ENCODE peak calls at places on chromosomes 1 and 21, in five cellular contexts. R is uterus, B is A549, G is esophagus squamous epithelium, I is IMR-90. J is an unnamed sample.

GRCh38 chr1:165235158-165235776 is 121.2 kb downstream of the LMX1A start:
- DNase-seq in B (no peak), I (no peak), R (no peak), G (no peak), J (no peak)

GRCh38 chr1:163335216-163335615 is 13.5 kb downstream of the NUF2 start:
- DNase-seq in G (no peak), I (no peak), R (no peak), B (no peak), J (no peak)

GRCh38 chr1:58539553-58539952 is 7.0 kb downstream of the OMA1 start:
- DNase-seq in G (no peak), R (no peak), I (peak), B (no peak), J (no peak)

GRCh38 chr1:226821719-226822085 is 48.7 kb upstream of the PSEN2 start:
- DNase-seq in R (no peak), G (no peak), B (no peak), I (peak), J (no peak)

GRCh38 chr1:91501527-91501859 is 842 bp downstream of the CDC7 start:
- DNase-seq in R (no peak), G (no peak), B (no peak), I (peak), J (peak)

GRCh38 chr1:168320805-168321577 is 40.3 kb downstream of the TBX19 start:
- DNase-seq in G (no peak), I (peak), R (peak), B (peak), J (peak)

GRCh38 chr1:94335950-94336349 is 82.2 kb upstream of the ABCD3 start:
- DNase-seq in R (peak), I (peak), G (peak), B (peak), J (peak)

GRCh38 chr1:163068716-163069115 is 445 bp upstream of the RGS4 start:
- DNase-seq in I (peak), G (no peak), R (peak), B (no peak), J (no peak)

GRCh38 chr1:223707270-223708000 is 4.9 kb upstream of the CAPN2 start:
- DNase-seq in I (peak), B (peak), R (peak), G (no peak), J (no peak)

GRCh38 chr21:36381841-36382589 is 3.2 kb upstream of the CHAF1B start:
- DNase-seq in R (no peak), B (no peak), I (peak), G (no peak), J (no peak)

GRCh38 chr1:62142550-62142949 is 52.1 kb upstream of the L1TD1 start:
- DNase-seq in R (no peak), I (no peak), B (no peak), G (no peak), J (no peak)

GRCh38 chr21:24514081-24514733 is 1093.1 kb downstream of the MRPL39 start:
- DNase-seq in R (no peak), B (peak), I (peak), G (no peak), J (no peak)

GRCh38 chr1:52678961-52679897 is 18.9 kb downstream of the COA7 start:
- DNase-seq in G (no peak), I (no peak), R (no peak), B (no peak), J (no peak)

GRCh38 chr1:53316742-53317650 is 10.9 kb downstream of the LRP8 start:
- DNase-seq in B (no peak), I (no peak), R (no peak), G (no peak), J (no peak)

GRCh38 chr1:29706936-29707335 is 470.6 kb downstream of the PTPRU start:
- DNase-seq in R (no peak), G (no peak), I (peak), B (peak), J (peak)

GRCh38 chr1:151970128-151970527 is 23.5 kb downstream of the S100A10 start:
- DNase-seq in R (no peak), I (no peak), G (no peak), B (no peak), J (no peak)

GRCh38 chr21:14923468-14923867 is 141.3 kb downstream of the NRIP1 start:
- DNase-seq in B (no peak), G (no peak), R (no peak), I (peak), J (no peak)

GRCh38 chr1:206002160-206002559 is 1.0 kb downstream of the RAB7B start:
- DNase-seq in B (no peak), R (no peak), I (no peak), G (no peak), J (no peak)

GRCh38 chr21:39818557-39818956 is 48.7 kb upstream of the PCP4 start:
- DNase-seq in B (no peak), R (no peak), G (no peak), I (no peak), J (no peak)

GRCh38 chr1:9671377-9672140 is 20.0 kb downstream of the PIK3CD start:
- DNase-seq in B (peak), G (no peak), R (no peak), I (peak), J (no peak)

GRCh38 chr1:215539803-215540575 is 27.1 kb upstream of the KCTD3 start:
- DNase-seq in R (no peak), I (peak), B (no peak), G (no peak), J (no peak)

GRCh38 chr1:38026592-38027200 is 14.2 kb downstream of the UTP11 start:
- DNase-seq in G (no peak), B (peak), R (no peak), I (peak), J (peak)

GRCh38 chr1:247290576-247290975 is 34.7 kb downstream of the VN1R5 start:
- DNase-seq in G (no peak), I (no peak), B (no peak), R (no peak), J (no peak)

GRCh38 chr1:199719156-199719842 is 308.2 kb upstream of the NR5A2 start:
- DNase-seq in I (no peak), G (no peak), B (no peak), R (no peak), J (no peak)

GRCh38 chr1:232369451-232369850 is 260.5 kb downstream of the SIPA1L2 start:
- DNase-seq in I (no peak), R (no peak), B (no peak), G (no peak), J (no peak)

GRCh38 chr1:116218922-116219321 is 107.7 kb downstream of the MAB21L3 start:
- DNase-seq in G (no peak), R (no peak), B (peak), I (no peak), J (no peak)

GRCh38 chr1:98420376-98421097 is 241.0 kb upstream of the SNX7 start:
- DNase-seq in I (peak), B (no peak), R (no peak), G (no peak), J (no peak)

GRCh38 chr1:202365092-202365815 is 16.8 kb downstream of the PPP1R12B start:
- DNase-seq in G (no peak), B (no peak), R (no peak), I (peak), J (no peak)

GRCh38 chr21:41477641-41478318 is 30.2 kb downstream of the TMPRSS2 start:
- DNase-seq in R (no peak), G (no peak), B (no peak), I (no peak), J (no peak)

DNA sequence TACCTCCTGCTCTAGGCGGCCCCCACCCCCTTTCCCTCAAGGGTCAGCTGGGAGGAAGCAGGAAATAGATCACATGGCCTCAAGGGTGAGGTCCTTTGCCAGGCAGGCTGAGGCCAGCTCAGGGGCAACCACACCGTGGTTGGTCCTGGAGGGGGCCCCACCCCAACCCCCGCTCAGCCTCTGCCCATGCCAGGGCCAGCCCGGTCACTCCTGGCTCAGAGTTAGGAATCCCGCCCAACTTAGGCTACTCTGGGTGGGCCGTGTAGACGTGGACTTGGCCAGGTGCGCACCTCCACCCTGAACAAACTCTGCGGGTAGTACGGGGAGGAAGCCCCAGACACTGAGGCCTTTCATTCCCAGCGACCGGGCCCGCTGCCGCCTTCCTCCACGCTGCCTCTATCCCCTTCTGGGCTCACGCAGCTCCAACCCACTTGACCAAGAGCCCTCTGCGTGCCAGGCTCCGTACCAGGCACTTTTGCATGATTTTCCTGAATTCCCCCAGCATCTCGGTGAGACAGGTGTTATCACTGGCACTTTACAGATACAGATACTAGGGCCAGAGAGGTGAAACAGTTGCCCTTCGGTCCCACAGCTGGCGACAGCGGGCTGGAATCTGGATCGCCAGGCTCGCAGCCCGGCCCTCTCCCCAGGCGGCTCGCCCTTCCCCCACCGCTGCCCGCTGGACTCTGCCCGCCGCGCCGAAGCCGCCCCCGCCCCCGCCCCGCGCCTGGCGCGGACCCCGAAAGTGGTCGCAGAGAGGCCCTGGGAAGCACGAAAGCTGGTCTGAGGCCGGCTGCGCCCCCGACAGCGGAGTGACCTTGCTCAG is 771 bp downstream of the GALE start:
- DNase-seq in B (peak), R (peak), G (no peak), I (peak), J (peak)
- TF ChIP-seq POLR2A in B (peak), R (peak), G (peak), I (no peak), J (peak)

DNA sequence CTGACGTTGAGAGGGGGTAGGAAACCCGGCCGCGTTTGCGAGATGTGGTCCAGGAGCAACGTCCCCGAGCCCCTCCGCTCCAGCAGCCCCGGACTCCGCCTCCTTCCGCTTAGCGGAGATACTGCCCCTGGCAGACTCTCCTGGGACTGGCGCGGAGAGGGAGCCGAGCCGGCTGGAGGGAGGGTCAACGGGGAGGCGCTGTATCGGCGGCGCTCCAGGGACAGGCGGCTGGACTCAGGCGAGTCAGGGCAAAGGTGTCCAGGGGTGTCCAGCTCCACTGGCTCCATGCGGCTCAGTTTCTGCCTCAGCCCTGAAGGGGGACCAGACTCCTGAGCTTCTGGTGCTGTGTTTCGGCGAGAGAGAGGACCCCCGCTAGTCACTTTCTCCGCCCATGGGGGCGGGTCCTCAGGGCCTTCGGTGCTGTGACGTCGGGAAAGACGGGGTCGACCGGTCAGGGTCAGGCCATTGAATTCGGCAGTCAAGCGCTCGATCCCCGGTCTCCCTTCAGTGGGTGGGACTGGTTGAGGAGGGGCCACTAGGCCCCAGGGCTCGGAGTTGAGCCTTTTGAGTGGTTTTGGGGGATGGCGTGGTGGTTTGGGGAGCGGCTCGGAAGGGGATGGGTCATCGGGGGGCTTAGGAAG is 2.8 kb upstream of the LIX1L start:
- DNase-seq in R (peak), B (peak), I (peak), G (no peak), J (no peak)
- TF ChIP-seq POLR2A in R (peak), B (peak), I (peak), G (peak), J (no peak)

GRCh38 chr1:66012076-66012769 is 219.5 kb downstream of the PDE4B start:
- DNase-seq in B (no peak), G (no peak), I (peak), R (no peak), J (no peak)
- TF ChIP-seq POLR2A in B (no peak), G (no peak), I (no peak), R (no peak), J (no peak)

GRCh38 chr1:150364231-150365003 is 470 bp downstream of the RPRD2 start:
- DNase-seq in I (peak), G (no peak), B (peak), R (peak), J (peak)
- TF ChIP-seq POLR2A in I (peak), G (peak), B (peak), R (no peak), J (peak)

DNA sequence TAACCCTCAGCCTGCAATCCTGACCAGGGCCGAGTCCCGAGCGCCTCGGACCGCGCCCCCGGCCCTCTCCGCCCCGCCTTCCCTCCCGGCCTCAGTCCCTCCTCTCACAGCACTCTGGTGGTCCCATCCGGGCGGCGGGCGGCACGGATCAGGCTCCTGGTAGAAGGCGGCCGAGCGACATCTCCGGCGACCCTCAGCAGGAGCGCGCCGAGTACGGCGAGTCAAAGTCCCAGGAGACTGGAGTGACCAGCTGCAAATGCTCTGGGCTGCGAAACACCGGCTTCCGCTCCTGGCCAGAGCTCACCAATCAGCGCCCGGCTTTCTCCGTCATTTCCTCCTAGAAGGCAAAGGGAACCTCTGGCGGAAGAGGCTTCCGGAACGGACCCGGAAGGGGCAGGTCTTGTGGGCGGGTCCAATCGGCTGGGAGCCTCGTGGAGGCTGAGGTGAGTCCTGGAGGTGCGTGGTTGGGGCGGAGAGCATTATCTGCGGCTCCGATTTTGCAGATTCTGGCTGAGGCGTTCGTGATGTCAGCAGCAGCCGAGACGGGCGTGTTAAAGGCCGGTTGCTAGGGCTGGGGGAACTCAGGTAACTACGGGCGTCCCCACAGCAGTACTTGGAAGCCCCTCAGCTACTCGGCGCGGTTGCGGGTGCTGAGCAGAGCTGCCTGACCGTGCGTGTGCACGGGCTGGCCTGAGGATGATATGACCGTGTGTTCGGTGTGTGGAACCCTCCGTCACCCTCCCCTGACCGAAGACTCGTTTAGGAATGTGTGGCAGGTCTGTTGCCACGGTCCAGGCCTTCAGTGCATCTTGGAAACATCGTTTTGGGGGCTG is at the start of the genes GDAP2 and WDR3:
- DNase-seq in I (peak), B (peak), G (peak), R (peak), J (peak)
- TF ChIP-seq POLR2A in I (peak), B (peak), G (peak), R (peak), J (peak)

DNA sequence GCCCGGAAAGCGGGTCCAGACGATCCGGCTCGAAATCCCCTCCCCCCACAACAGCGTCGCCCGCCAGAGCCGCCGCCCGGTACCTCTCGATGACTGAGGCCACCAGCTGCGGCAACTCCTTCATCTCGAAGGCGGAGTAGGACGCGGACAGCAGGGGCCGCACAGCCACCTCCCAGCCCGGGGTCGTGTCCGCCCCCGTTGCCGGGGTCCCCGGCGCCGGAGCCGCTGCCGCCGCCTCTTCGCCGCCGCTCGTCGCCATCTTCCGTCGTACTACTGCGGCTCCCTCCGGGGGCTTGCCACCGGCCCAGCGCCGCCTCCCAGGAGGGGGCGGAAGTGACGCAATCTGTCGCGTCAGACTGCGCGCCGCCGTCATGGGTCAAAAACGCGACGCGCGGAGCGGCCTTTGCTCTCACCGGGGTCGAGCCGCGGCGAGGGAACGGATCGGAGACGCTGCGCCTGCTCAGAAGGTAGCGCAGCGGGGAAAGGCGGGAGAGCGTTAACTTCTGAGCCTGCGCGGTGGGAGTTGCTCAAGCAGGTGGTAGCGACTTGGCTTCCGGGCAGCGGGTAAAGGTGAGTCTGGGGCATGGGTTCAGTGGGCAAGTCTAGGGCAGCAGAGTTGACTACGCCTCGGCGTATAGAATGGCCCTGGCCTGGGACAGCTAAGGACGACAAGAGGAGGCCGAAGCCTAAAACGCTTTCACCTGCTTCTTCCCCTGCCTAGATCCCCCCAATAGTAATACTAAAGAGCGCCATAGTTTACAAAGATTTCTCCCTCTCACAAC is at the start of gene UBR4:
- DNase-seq in I (peak), B (peak), G (peak), R (peak), J (peak)
- TF ChIP-seq POLR2A in I (peak), B (peak), G (peak), R (peak), J (peak)

DNA sequence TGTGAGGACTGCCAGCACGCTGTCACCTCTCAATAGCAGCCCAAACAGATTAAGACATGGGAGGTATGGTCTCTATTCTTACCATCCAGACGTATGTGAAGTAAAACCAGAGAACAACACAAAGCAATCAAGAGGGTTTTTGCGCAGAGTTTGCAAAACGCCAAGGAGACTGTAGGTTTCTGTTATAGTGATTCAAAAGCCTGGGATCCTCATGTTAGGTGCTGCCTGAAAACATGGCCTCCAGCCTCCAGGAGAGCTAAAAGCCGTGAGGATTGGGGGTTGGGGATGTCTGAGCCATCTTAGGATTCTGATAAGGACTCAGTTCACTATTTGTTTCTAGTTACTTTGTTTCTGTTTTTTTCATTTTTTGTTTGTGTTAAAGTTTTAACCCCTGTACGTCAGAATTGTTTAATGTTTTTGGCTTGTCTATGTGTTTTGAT is 4.2 kb upstream of the CCT8 start:
- DNase-seq in R (no peak), B (peak), I (peak), G (no peak), J (no peak)
- TF ChIP-seq POLR2A in R (no peak), B (no peak), I (no peak), G (no peak), J (no peak)

GRCh38 chr21:42496120-42496838 is at the start of gene RSPH1:
- DNase-seq in I (peak), G (peak), B (peak), R (peak), J (peak)

GRCh38 chr21:42495027-42495426 is 997 bp downstream of the RSPH1 start:
- DNase-seq in I (no peak), R (no peak), B (no peak), G (no peak), J (no peak)

GRCh38 chr21:42498012-42498411 is 2.0 kb upstream of the RSPH1 start:
- DNase-seq in G (no peak), I (no peak), B (no peak), R (no peak), J (no peak)

GRCh38 chr21:42496839-42497202 is 797 bp upstream of the RSPH1 start:
- DNase-seq in G (no peak), I (no peak), R (no peak), B (peak), J (no peak)

GRCh38 chr21:42495765-42496119 is 282 bp downstream of the RSPH1 start:
- DNase-seq in G (no peak), I (peak), R (no peak), B (no peak), J (no peak)
- TF ChIP-seq POLR2A in G (no peak), I (no peak), R (no peak), B (no peak), J (no peak)

GRCh38 chr1:245311887-245312286 is 157.1 kb downstream of the KIF26B start:
- DNase-seq in R (no peak), B (no peak), I (no peak), G (no peak), J (no peak)

GRCh38 chr1:245313581-245313980 is 158.8 kb downstream of the KIF26B start:
- DNase-seq in I (no peak), B (no peak), G (no peak), R (no peak), J (no peak)

GRCh38 chr1:245306628-245307410 is 152.0 kb downstream of the KIF26B start:
- DNase-seq in R (no peak), G (no peak), B (no peak), I (no peak), J (no peak)

GRCh38 chr1:245306020-245306419 is 151.2 kb downstream of the KIF26B start:
- DNase-seq in G (no peak), I (no peak), R (no peak), B (no peak), J (no peak)

GRCh38 chr1:245310605-245311531 is 156.1 kb downstream of the KIF26B start:
- DNase-seq in I (no peak), B (no peak), G (no peak), R (no peak), J (no peak)
- TF ChIP-seq POLR2A in I (no peak), B (no peak), G (no peak), R (no peak), J (no peak)

J was measured in H54.